ENCODE peak calls at places on chromosomes 13 and 19, in nine cellular contexts. I is neuronal stem cell; G is A549; V is pancreas; Y is CD4-positive, alpha-beta T cell; E is CD8-positive, alpha-beta T cell; W is CD8-positive, alpha-beta memory T cell; N is RWPE1; C is Peyer's patch. A is an unnamed sample.

GRCh38 chr13:62302341-62302740 is 886.7 kb upstream of the PCDH20 start:
- DNase-seq in I (no peak), G (no peak), V (no peak), Y (no peak), E (no peak), W (no peak), N (no peak), C (no peak), A (no peak)

GRCh38 chr13:64273780-64274179 is 2858.1 kb upstream of the PCDH20 start:
- DNase-seq in I (no peak), G (no peak), V (no peak), Y (no peak), E (no peak), W (no peak), N (no peak), C (no peak), A (no peak)

GRCh38 chr19:6378036-6378435 is 2.3 kb upstream of the PSPN start:
- DNase-seq in I (no peak), G (no peak), V (no peak), Y (no peak), E (no peak), W (no peak), N (no peak), C (no peak), A (no peak)

GRCh38 chr19:19110410-19111137 is 27.7 kb downstream of the TMEM161A start:
- DNase-seq in I (no peak), G (peak), V (no peak), Y (no peak), E (peak), W (no peak), N (no peak), C (no peak), A (no peak)

GRCh38 chr19:56701895-56702294 is 30.3 kb upstream of the ZNF835 start:
- DNase-seq in I (no peak), G (no peak), V (no peak), Y (no peak), E (no peak), W (no peak), N (no peak), C (no peak), A (no peak)

GRCh38 chr19:43616954-43617353 is 2.5 kb downstream of the ZNF428 start:
- DNase-seq in I (no peak), G (no peak), V (peak), Y (no peak), E (no peak), W (no peak), N (no peak), C (no peak), A (no peak)

GRCh38 chr13:52067237-52067636 is 42.7 kb downstream of the UTP14C start:
- DNase-seq in I (no peak), G (peak), V (no peak), Y (no peak), E (no peak), W (no peak), N (no peak), C (no peak), A (no peak)

GRCh38 chr19:39038098-39038497 is 5.7 kb upstream of the FBXO27 start:
- DNase-seq in I (peak), G (peak), V (peak), Y (no peak), E (no peak), W (no peak), N (peak), C (no peak), A (peak)

GRCh38 chr19:14375582-14376291 is 5.5 kb upstream of the ADGRE5 start:
- DNase-seq in I (no peak), G (no peak), V (peak), Y (no peak), E (no peak), W (no peak), N (no peak), C (no peak), A (no peak)

GRCh38 chr19:1752757-1753728 is at the start of gene ONECUT3:
- DNase-seq in I (no peak), G (no peak), V (peak), Y (no peak), E (no peak), W (no peak), N (no peak), C (no peak), A (no peak)

GRCh38 chr19:11964496-11964857 is 363 bp upstream of the ZNF763 start:
- DNase-seq in I (no peak), G (no peak), V (no peak), Y (no peak), E (no peak), W (no peak), N (no peak), C (no peak), A (peak)

GRCh38 chr19:18500376-18500775 is 21.5 kb downstream of the ELL start:
- DNase-seq in I (no peak), G (no peak), V (no peak), Y (no peak), E (no peak), W (no peak), N (no peak), C (no peak), A (no peak)

GRCh38 chr13:51632643-51633357 is 48.5 kb downstream of the WDFY2 start:
- DNase-seq in I (peak), G (no peak), V (no peak), Y (no peak), E (no peak), W (no peak), N (no peak), C (no peak), A (no peak)

GRCh38 chr19:2756921-2757881 is 17.4 kb upstream of the SLC39A3 start:
- DNase-seq in I (no peak), G (no peak), V (no peak), Y (no peak), E (no peak), W (no peak), N (no peak), C (no peak), A (no peak)

GRCh38 chr19:5804516-5805464 is at the start of gene NRTN:
- DNase-seq in I (peak), G (no peak), V (peak), Y (no peak), E (peak), W (peak), N (peak), C (peak), A (peak)

GRCh38 chr13:33096886-33097610 is 80.8 kb downstream of the KL start:
- DNase-seq in I (no peak), G (no peak), V (no peak), Y (no peak), E (no peak), W (no peak), N (no peak), C (no peak), A (no peak)

GRCh38 chr19:42247631-42248199 is 5.3 kb upstream of the GSK3A start:
- DNase-seq in I (no peak), G (no peak), V (no peak), Y (no peak), E (no peak), W (no peak), N (no peak), C (no peak), A (no peak)
- H3K27ac ChIP-seq in I (no peak), G (peak), V (no peak), Y (no peak), E (no peak), W (no peak), N (peak), C (no peak), A (no peak)

GRCh38 chr19:31277516-31277915 is 71.7 kb downstream of the TSHZ3 start:
- DNase-seq in I (no peak), G (no peak), V (no peak), Y (no peak), E (no peak), W (no peak), N (no peak), C (no peak), A (no peak)

GRCh38 chr19:31272707-31273106 is 76.5 kb downstream of the TSHZ3 start:
- DNase-seq in I (no peak), G (no peak), V (no peak), Y (no peak), E (no peak), W (no peak), N (no peak), C (no peak), A (no peak)

GRCh38 chr19:31274266-31274963 is 74.8 kb downstream of the TSHZ3 start:
- DNase-seq in I (no peak), G (no peak), V (no peak), Y (no peak), E (no peak), W (no peak), N (no peak), C (no peak), A (no peak)

GRCh38 chr19:31276831-31277230 is 72.4 kb downstream of the TSHZ3 start:
- DNase-seq in I (no peak), G (no peak), V (no peak), Y (no peak), E (no peak), W (no peak), N (no peak), C (no peak), A (no peak)

DNA sequence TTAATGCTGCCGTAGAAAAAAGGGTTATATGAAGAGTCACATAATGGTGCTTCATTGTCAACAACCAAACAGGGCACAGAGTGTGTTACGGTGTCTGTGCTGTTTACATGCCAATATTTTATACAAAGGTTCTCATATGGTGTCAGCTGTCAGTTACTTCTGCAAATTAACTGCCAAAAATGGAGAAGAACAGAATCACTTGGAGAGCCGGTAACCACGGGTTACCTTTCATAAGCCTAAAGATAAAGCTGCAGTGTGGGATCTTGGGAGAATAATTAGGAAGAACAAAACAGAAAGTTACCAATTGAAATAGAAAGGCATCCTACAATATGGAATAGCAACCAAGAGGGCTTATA is 74.3 kb downstream of the TSHZ3 start:
- DNase-seq in I (no peak), G (no peak), V (no peak), Y (no peak), E (no peak), W (no peak), N (no peak), C (no peak), A (no peak)
- H3K27ac ChIP-seq in I (no peak), G (no peak), V (no peak), Y (no peak), E (no peak), W (no peak), N (no peak), C (no peak), A (no peak)

DNA sequence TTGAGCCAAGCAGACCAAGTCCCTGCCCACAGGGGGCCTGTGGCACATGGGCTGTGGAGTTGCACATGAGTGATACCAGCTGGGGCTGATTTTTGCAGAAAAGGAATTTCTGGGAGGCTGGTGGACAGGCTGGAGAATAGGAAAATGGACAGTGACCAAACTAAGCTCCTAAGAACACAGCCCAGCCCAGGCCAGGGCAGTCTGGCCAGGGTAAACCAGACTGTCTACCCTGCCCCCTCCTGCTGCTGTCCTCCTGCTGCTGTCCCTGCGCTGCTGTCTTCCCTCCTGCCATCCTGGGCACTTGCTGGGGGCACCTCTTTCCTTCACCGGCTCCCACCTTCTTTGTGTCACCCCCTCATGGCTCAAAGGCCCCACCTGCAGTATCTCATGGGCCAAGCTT is 219.2 kb downstream of the ZIC5 start:
- DNase-seq in I (no peak), G (no peak), V (no peak), Y (no peak), E (no peak), W (no peak), N (no peak), C (no peak), A (no peak)
- H3K27ac ChIP-seq in I (no peak), G (no peak), V (no peak), Y (no peak), E (no peak), W (no peak), N (no peak), C (peak), A (no peak)

DNA sequence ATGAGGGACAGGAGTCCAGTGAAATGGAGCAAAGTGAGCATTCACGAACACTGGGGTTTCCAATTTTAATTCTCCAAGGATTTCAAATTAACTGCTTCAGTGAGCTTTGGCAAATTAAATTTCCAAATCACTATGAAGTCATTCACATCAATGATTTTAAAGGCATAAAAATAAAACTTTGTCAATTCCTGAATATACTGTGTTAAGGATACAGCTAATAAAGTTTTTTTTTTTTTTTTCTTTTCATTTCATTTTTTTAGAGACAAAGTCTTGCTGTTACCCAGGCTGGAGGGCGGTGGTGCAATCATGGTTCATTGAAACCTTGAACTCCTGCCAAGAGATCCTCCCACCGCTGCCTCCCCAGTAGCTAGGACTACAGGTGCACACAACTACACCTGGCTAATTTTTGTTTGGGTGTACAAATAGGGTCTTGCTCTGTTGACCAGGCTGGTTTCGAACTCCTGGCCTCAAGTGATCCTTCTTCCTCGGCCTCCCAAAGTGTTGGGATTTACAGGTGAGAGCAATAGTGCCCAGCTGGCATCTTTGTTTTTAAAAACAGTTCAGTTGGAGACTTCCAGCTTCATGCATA is 21.9 kb downstream of the RBM26 start:
- DNase-seq in I (no peak), G (no peak), V (no peak), Y (no peak), E (no peak), W (no peak), N (no peak), C (no peak), A (no peak)
- H3K27ac ChIP-seq in I (no peak), G (no peak), V (no peak), Y (no peak), E (no peak), W (no peak), N (no peak), C (no peak), A (no peak)

DNA sequence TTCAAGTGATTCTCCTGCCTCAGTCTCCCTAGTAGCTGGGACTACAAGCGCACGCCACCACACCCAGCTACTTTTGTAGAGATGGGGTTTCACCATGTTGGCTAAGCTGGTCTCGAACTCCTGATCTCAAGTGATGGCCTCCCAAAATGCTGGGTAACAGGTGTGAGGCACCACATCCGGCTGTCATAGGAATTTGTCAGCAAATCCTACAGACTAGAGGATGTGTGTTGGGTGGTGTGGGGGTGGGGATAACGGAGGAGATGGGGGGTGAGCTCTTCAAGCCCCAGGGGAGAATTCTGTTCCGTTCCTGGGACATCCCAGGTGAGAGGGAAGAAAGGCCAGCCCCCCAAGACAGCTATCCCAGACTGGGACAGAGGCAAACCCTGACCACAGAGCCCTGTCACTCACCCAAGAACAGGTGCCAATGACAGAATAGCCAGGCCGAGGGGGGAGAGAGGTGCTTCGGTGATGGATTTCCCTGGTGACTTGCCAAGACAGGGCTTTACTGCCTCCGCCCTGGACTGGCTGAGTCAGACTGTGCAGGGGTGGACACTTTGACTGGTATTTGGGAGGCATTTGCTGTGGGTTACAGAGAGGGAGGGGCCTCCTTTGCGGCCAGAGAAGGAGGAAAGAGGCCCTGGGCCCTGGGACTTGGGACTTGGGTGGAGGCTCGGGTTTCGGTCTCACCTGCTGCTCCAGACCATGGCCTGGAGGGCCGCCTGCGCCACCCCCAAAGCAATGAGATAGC is 4.7 kb upstream of the EPS8L1 start:
- DNase-seq in I (no peak), G (peak), V (no peak), Y (no peak), E (no peak), W (no peak), N (peak), C (no peak), A (no peak)
- H3K27ac ChIP-seq in I (no peak), G (peak), V (no peak), Y (no peak), E (no peak), W (no peak), N (peak), C (no peak), A (no peak)

DNA sequence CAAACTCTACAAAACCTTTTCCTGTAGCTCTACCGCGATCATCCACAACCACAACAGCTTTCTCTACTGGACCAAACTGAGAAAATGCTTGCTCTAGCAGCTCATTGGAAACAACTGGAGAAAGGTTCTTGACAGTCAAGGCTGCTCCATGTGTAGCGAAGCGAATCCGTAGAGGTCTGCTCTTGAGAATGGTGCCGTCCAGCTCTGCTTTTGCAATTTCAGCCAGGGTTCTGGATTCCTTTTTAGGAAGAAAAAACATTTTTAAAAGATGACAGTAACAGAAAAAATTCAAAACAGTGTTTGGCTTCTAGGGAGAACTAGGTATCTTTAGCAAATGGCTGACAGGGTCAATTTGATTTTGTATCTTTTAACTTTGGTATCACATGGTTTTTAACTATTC is 10.4 kb downstream of the PSPC1 start:
- DNase-seq in I (no peak), G (no peak), V (no peak), Y (no peak), E (no peak), W (no peak), N (no peak), C (no peak), A (no peak)
- H3K27ac ChIP-seq in I (no peak), G (no peak), V (no peak), Y (no peak), E (no peak), W (no peak), N (no peak), C (no peak), A (no peak)

DNA sequence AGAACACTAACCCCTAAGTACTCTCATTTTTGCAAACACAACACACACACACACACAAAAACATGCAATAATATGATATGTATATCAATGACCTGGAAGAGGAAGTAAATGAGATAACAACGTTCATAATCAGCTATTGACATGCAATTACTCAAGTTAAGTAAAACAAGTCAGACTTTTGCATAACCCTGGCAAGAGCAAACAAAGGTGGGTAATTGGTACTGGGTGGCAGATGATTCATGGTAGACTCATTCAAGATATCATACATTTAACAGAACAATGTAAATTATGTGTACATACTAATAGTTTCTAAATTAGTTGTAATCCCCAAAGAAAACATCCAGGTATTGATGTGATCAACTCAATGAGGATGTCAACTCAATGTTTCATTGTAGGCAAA is 508.8 kb downstream of the DACH1 start:
- DNase-seq in I (no peak), G (no peak), V (no peak), Y (no peak), E (no peak), W (no peak), N (peak), C (no peak), A (no peak)
- H3K27ac ChIP-seq in I (no peak), G (no peak), V (no peak), Y (no peak), E (no peak), W (no peak), N (no peak), C (no peak), A (no peak)

GRCh38 chr13:48593551-48593950 is 60.2 kb upstream of the CYSLTR2 start:
- DNase-seq in I (no peak), G (no peak), V (no peak), Y (no peak), E (no peak), W (no peak), N (no peak), C (no peak), A (no peak)

GRCh38 chr13:48590141-48590863 is 57.4 kb upstream of the RCBTB2 start:
- DNase-seq in I (no peak), G (no peak), V (no peak), Y (no peak), E (peak), W (no peak), N (no peak), C (no peak), A (no peak)

GRCh38 chr13:48595330-48596127 is 58.2 kb upstream of the CYSLTR2 start:
- DNase-seq in I (no peak), G (peak), V (no peak), Y (peak), E (peak), W (peak), N (peak), C (no peak), A (no peak)

GRCh38 chr13:48594080-48594815 is 59.5 kb upstream of the CYSLTR2 start:
- DNase-seq in I (no peak), G (no peak), V (no peak), Y (no peak), E (peak), W (no peak), N (no peak), C (no peak), A (no peak)

GRCh38 chr13:48591889-48592725 is 59.2 kb upstream of the RCBTB2 start:
- DNase-seq in I (no peak), G (no peak), V (no peak), Y (no peak), E (no peak), W (no peak), N (no peak), C (no peak), A (no peak)
- H3K27ac ChIP-seq in I (no peak), G (no peak), V (peak), Y (no peak), E (no peak), W (no peak), N (no peak), C (no peak), A (no peak)